ENCODE peak calls at places on chromosomes 12 and 14, in five cellular contexts. V is H9, J is H1, T is IMR-90, C is neuronal stem cell. P is an unnamed sample.

GRCh38 chr14:93959239-93960107 is 16.9 kb downstream of the ASB2 start:
- DNase-seq in T (peak; percentile 95), J (no peak), C (no peak), V (peak; percentile 83), P (peak; percentile 92)

GRCh38 chr12:86666311-86666710 is 410.1 kb upstream of the MGAT4C start:
- DNase-seq in V (no peak), T (no peak), J (no peak), C (no peak), P (no peak)

GRCh38 chr14:93005838-93006237 is 82.9 kb downstream of the CHGA start:
- DNase-seq in T (no peak), C (no peak), J (no peak), V (no peak), P (no peak)

GRCh38 chr14:88129306-88130056 is 124.5 kb downstream of the GPR65 start:
- DNase-seq in V (no peak), T (peak; percentile 23), C (no peak), J (no peak), P (peak; percentile 44)

GRCh38 chr14:33911046-33911445 is 39.8 kb downstream of the EGLN3 start:
- DNase-seq in V (no peak), J (no peak), T (no peak), C (no peak), P (no peak)

GRCh38 chr12:3658327-3659163 is 94.4 kb downstream of the CRACR2A start:
- DNase-seq in T (peak; percentile 29), V (peak; percentile 75), C (peak; percentile 18), J (peak; percentile 68), P (peak; percentile 70)

GRCh38 chr14:75604979-75605825 is 26.8 kb downstream of the FLVCR2 start:
- DNase-seq in T (no peak), J (no peak), C (no peak), V (no peak), P (peak; percentile 94)

GRCh38 chr12:104063712-104064030 is 660 bp upstream of the HCFC2 start:
- DNase-seq in T (peak; percentile 61), V (no peak), J (no peak), C (no peak), P (no peak)

GRCh38 chr12:100303831-100304230 is 36.9 kb downstream of the SCYL2 start:
- DNase-seq in T (no peak), V (no peak), C (no peak), J (no peak), P (no peak)

GRCh38 chr12:123761841-123762714 is at the start of gene DNAH10:
- DNase-seq in J (peak; percentile 90), T (no peak), V (peak; percentile 92), C (peak; percentile 69), P (peak; percentile 91)

GRCh38 chr14:28773917-28774691 is 7.5 kb downstream of the FOXG1 start:
- DNase-seq in T (peak; percentile 30), J (peak; percentile 90), V (peak; percentile 90), C (no peak), P (peak; percentile 87)

GRCh38 chr12:64187370-64187769 is 34.7 kb downstream of the KICS2 start:
- DNase-seq in J (no peak), V (no peak), T (peak; percentile 74), C (no peak), P (no peak)

DNA sequence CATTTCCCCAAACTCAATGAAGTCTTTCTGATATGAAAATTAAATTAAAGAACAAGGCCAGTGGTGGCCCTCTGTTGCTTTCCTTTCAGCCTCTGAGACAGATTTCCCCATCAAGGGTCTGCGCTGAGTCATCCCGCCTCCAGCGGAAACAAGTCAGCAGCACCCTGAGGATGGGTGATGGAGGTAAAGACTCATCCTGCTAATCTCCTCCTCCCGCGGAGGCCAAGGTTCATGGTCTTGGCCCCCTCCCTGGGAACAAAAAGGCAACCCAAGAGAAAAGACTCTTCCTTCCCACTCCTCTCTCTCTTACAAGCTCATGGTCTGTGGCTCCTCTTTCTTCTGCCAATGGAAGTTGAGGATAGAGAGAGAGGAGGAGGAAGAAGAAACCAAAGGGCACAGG is 9.0 kb upstream of the NUMB start:
- DNase-seq in J (no peak), V (no peak), C (no peak), T (peak; percentile 59), P (no peak)
- H3K18ac ChIP-seq in J (no peak overlapping the region), V (no peak overlapping the region), C (no peak overlapping the region), T (peak overlapping the region; percentile 50), P (no peak overlapping the region)

DNA sequence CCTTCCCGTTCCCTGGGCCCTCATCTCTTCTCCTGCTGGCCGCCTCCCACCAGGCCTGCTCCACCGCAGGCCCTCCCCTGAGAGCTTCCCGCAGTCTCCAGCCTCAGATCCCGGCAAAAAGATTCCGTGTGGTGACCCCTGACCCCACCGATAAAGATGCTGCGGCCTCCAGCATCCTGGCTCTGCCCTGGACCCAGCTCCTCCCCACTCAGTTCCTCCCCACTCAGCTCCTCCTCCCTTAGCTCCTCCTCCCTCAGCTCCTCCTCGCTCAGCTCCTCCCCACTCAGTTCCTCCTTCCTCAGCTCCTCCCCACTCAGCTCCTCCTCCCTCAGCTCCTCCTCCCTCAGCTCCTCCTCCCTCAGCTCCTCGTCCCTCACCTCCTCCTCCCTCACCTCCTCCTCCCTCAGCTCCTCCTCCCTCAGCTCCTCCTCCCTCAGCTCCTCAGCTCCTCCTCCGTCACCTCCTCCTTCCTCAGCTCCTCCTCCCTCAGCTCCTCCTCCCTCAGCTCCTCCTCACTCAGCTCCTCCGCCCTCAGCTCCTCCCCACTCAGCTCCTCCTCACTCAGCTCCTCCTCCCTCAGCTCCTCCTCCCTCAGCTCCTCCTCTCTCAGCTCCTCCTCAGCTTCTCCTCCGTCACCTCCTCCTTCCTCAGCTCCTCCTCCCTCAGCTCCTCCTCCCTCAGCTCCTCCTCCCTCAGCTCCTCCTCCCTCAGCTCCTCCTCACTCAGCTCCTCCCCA is 17.0 kb downstream of the NOC4L start:
- DNase-seq in T (peak; percentile 10), V (no peak), J (no peak), C (no peak), P (peak; percentile 27)
- H3K18ac ChIP-seq in T (no peak overlapping the region), V (no peak overlapping the region), J (no peak overlapping the region), C (no peak overlapping the region), P (no peak overlapping the region)

DNA sequence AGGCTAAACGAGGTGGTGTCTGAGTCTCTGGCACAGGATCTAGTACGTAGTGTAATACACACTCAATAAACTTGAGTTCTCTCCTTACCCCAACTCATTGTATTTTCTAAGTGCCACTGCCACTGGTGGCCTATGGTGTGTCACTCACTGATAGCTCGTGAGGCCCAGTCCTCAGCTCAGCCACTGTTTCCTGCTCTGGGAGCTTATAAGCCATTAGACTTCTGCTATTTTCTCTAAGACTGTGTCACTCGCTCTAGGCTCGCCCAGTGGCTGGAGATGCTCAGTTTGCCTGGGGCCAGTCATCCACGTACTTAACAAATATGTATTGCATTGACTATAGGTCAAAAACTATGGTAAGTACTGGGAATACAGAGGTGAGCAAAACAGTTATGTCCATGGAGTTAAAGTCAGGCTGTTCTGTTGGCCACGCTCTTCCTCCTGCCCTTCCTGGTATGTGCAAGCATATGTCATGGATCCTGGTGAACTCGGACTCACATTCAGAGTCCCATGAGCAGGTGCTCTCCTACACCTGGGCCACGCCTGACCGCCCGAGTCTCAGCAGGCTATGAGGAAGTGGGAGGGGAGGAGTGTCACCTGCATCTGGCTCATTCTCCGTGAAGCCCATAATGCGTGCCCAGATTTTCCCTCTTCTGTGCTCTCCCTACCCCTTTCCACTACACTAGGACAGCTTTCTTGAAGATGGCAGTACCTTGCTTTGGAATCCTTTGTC is 41.6 kb downstream of the DEGS2 start:
- DNase-seq in J (no peak), T (no peak), C (no peak), V (no peak), P (no peak)
- H3K18ac ChIP-seq in J (no peak overlapping the region), T (no peak overlapping the region), C (no peak overlapping the region), V (no peak overlapping the region), P (no peak overlapping the region)

DNA sequence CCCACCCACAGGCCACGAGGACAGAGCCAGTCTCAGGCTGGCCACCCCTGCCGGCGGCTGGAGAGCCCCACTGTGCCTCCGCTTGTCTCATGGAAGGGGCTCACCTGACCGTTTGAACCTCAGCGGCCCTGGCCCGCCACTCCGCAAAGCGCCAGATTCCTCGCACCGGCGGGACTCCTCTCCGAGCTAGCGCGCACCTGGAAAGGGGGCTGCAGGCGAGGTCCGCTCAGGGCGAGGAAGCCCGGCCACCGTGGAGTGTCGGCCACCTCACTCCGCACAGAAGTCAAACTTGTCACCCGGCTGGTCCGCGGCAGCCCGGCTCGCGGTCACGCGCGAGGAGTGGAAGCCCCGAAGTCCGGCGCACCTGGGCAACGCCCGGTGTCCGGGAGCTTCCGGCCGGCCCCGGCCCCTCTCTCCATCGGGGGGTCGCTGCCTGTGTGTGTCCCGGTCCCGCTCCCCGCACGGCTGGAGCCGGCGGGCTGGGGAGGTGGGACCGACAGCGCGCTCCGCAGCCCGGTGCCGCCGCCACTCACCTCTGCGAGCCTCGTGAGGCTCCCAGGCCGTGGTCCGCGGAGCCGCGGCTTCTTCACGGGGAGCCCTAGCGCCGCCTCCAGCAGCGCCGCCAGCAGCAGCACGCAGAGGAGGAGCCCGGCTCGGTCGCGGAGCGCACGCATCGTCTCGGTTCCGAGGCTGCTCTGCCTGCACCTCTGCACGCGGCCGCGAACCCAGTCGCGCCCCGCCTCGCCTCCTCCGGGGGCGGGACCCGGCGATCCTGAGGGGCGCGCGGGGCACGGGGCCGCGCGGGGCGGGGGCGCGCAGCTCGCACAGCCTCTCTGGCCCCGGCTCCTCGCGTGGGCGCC is at the start of gene ISM2:
- DNase-seq in C (peak; percentile 44), T (peak; percentile 28), V (peak; percentile 59), J (peak; percentile 72), P (peak; percentile 46)
- H3K18ac ChIP-seq in C (peak within 1 kb of the TSS; percentile 94), T (no peak within 1 kb of the TSS), V (no peak within 1 kb of the TSS), J (no peak within 1 kb of the TSS), P (no peak within 1 kb of the TSS)

GRCh38 chr12:50640321-50640939 is 123.5 kb upstream of the ATF1 start:
- DNase-seq in C (no peak), V (no peak), T (no peak), J (no peak), P (no peak)

GRCh38 chr12:50642035-50642451 is 121.9 kb upstream of the ATF1 start:
- DNase-seq in V (no peak), C (no peak), T (peak; percentile 89), J (no peak), P (no peak)

GRCh38 chr12:50642755-50643154 is 121.1 kb upstream of the ATF1 start:
- DNase-seq in V (no peak), J (no peak), C (no peak), T (no peak), P (no peak)

GRCh38 chr12:50639721-50640120 is 124.2 kb upstream of the ATF1 start:
- DNase-seq in T (no peak), V (no peak), C (no peak), J (no peak), P (no peak)

DNA sequence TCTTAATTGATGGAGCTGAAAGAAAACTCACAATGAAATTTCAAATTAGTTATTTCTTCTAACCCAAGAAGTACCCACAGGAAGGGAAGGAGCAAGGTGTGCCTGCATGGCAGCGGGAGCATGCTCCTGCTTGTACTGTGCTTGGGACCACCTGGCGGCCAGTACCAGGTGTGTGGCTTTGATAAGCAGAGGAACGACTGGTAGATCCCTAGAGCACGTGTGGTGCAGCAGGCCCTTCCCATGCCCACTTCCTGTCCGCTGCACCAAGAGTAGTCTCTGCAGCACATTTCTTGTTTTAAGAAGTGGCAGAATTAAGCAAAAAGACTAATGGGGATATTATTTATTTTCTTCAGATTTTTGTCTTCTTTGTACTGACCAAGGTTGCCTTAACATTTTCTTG is 122.3 kb upstream of the ATF1 start:
- DNase-seq in V (peak; percentile 75), J (no peak), T (no peak), C (no peak), P (peak; percentile 42)
- H3K18ac ChIP-seq in V (no peak overlapping the region), J (no peak overlapping the region), T (no peak overlapping the region), C (no peak overlapping the region), P (no peak overlapping the region)

GRCh38 chr12:40794087-40794486 is 101.8 kb downstream of the CNTN1 start:
- DNase-seq in V (no peak), C (no peak), J (no peak), T (no peak), P (no peak)

GRCh38 chr12:40788276-40788675 is 96.0 kb downstream of the CNTN1 start:
- DNase-seq in J (no peak), T (no peak), C (no peak), V (peak; percentile 54), P (peak; percentile 7)

GRCh38 chr12:40793471-40793870 is 101.2 kb downstream of the CNTN1 start:
- DNase-seq in C (no peak), T (no peak), V (no peak), J (no peak), P (no peak)

GRCh38 chr12:40792792-40793386 is 100.7 kb downstream of the CNTN1 start:
- DNase-seq in C (no peak), T (no peak), J (no peak), V (peak; percentile 30), P (no peak)
- H3K18ac ChIP-seq in C (no peak overlapping the region), T (no peak overlapping the region), J (no peak overlapping the region), V (no peak overlapping the region), P (no peak overlapping the region)

P was measured in mesendoderm.